ENCODE peak calls at places on chromosomes 7 and 10, in four cellular contexts. R, S, L and E are unnamed samples.

GRCh38 chr10:15168296-15168780 is at the start of gene NMT2:
- DNase-seq in R (peak), S (peak), L (peak), E (no peak)

GRCh38 chr10:46547331-46547880 is 9.1 kb downstream of the GPRIN2 start:
- DNase-seq in R (peak), S (no peak), L (no peak), E (no peak)

GRCh38 chr10:104327745-104328635 is 10.3 kb downstream of the ITPRIP start:
- DNase-seq in L (no peak), S (no peak), R (no peak), E (no peak)

GRCh38 chr7:50513166-50513871 is 51.9 kb downstream of the DDC start:
- DNase-seq in S (no peak), L (peak), R (no peak), E (no peak)

GRCh38 chr10:100004805-100005510 is 4.8 kb downstream of the DNMBP start:
- DNase-seq in L (no peak), S (no peak), R (no peak), E (no peak)

GRCh38 chr7:92665926-92666325 is 75.7 kb upstream of the FAM133B start:
- DNase-seq in S (no peak), R (no peak), L (no peak), E (no peak)

GRCh38 chr10:19168584-19168983 is 120.0 kb downstream of the MALRD1 start:
- DNase-seq in L (no peak), S (no peak), R (peak), E (no peak)

GRCh38 chr10:3292601-3293000 is 120.0 kb upstream of the PITRM1 start:
- DNase-seq in R (no peak), S (no peak), L (no peak), E (no peak)

GRCh38 chr10:97590082-97590747 is 694 bp downstream of the C10orf62 start:
- DNase-seq in R (no peak), L (no peak), S (no peak), E (no peak)
- TF ChIP-seq POLR2A in R (no peak), L (no peak), S (no peak), E (no peak)

DNA sequence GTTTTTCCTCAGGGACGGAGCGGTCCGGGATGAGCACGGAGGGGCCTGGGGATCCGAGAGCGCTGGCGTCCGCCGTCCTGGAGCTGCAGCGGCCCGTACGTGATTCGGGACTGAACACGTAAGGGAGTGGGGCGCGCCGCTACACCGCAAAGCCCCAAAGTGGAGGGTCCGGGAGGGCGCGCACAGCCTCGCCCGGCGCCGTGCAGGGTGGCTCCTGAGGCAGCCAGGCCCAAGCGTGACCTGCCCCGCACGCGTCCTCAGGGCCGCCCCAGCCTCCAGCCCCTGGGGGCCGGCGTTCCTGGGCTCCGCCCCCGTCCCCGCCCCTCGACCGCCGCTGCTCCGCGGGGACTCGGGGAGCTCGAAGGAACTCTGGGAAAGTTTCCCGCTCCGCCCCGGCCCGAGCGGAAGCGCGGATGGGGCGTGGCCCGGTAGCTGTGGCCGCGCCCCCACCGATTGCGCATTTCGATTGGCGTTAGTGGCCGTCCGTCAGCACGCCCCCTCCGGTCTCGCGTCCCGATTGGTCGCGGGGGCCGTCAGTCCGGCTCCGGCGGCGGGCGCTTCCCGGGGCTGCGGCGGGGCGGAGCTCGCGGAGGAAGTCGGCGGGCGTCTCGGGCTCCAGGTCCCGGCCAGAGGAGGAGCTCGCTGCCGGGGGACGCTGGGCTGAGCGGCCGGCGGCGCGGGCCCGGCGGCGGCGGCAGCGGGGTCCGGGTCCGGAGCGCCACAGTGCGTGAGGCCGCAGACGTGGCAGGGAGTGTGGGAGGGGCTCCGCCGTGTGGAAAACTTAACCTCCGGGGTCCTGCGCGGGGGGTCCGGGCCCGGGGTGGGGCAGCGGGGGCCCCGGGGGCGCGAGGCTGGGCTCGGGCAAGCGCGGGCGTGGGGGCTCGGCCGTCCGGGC is at the start of the genes ANKRD16 and FBH1:
- DNase-seq in R (peak), L (peak), S (peak), E (peak)
- TF ChIP-seq CTCF in R (no peak), L (no peak), S (no peak), E (no peak)

GRCh38 chr7:149838224-149838991 is at the start of gene ZNF862:
- DNase-seq in S (peak), R (peak), L (peak), E (peak)
- TF ChIP-seq POLR2A in S (peak), R (peak), L (peak), E (peak)

DNA sequence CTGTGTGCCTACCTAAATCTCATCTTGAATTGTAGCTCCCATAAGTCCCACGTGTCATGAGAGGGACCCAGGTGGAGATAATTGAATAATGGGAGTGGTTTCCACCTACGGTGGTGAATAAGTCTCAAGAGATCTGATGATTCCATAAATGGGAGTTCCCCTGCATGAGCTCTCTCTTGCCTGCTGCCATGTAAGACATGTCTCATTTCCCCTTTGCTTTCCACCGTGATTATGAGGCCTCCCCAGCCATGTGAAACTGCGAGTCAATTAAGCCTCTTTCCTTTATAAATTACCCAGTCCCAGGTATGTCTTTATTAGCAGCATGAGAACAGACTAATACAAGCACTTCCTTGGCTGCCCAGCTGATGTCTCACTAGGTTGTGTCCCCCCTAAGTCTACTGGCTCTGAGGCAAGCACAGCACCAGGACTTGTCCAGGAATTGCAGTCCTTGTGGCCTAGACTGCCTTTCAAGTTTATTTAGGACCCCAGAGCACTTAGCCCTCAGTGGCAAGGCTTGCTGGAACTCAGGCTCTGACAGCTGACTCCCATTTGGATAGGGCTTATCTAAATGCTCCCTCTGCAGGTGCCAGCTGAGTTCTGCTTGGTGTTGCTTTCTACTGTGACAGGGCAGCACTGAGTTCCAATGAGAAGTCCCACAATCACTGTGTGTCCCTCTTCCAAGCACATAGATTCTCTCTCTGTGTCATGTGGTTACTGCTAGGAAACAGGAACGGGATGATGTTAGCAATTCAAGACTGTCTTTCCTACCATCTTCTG is 59.0 kb upstream of the TAS2R16 start:
- DNase-seq in L (no peak), S (no peak), R (no peak), E (no peak)
- TF ChIP-seq CTCF in L (no peak), S (no peak), R (peak), E (no peak)

GRCh38 chr7:23474829-23475578 is 4.7 kb upstream of the IGF2BP3 start:
- DNase-seq in R (no peak), L (no peak), S (no peak), E (no peak)

GRCh38 chr7:23477170-23477525 is 6.9 kb upstream of the IGF2BP3 start:
- DNase-seq in L (no peak), S (no peak), R (no peak), E (no peak)

GRCh38 chr7:23475579-23475844 is 5.2 kb upstream of the IGF2BP3 start:
- DNase-seq in R (no peak), S (no peak), L (no peak), E (no peak)

GRCh38 chr7:23477962-23478866 is 7.9 kb upstream of the IGF2BP3 start:
- DNase-seq in L (no peak), R (no peak), S (no peak), E (no peak)

GRCh38 chr7:23476286-23477169 is 6.2 kb upstream of the IGF2BP3 start:
- DNase-seq in S (no peak), R (no peak), L (peak), E (no peak)
- TF ChIP-seq POLR2A in S (no peak), R (peak), L (peak), E (no peak)

DNA sequence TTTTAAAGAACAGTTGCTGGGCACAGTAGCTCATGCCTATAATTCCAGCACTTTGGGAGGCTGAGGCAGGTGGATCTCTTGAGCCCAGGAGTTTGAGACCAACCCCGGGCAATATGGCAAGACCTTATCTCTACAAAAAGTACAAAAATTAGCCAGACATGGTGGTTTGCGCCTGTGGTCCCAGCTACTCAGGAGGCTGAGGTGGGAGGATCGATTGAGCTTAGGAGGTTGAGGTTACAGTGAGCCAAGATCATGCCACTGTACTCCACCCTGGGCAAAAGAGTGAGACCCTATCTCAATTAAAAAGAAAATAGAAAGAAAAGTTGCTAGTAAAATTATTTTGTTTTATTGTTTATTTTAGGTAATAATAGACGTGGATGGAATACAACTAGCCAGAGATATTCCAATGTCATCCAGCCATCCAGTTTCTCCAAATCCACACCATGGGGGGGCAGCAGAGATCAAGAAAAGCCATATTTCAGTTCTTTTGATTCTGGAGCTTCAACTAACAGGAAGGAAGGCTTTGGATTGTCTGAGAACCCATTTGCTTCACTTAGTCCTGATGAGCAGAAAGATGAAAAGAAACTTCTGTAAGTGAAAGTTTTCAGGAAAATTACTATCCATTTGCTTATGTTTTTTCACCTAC is 3.0 kb downstream of the NUP42 start:
- DNase-seq in S (peak), R (no peak), L (peak), E (no peak)
- TF ChIP-seq CTCF in S (peak), R (peak), L (peak), E (peak)

GRCh38 chr7:74093671-74094223 is 10.1 kb downstream of the LIMK1 start:
- DNase-seq in L (no peak), S (no peak), R (peak), E (no peak)
- TF ChIP-seq POLR2A in L (no peak), S (no peak), R (no peak), E (no peak)